ENCODE peak calls at places on chromosomes 6 and 20, in eight cellular contexts. One of them, this sample, is unnamed.

GRCh38 chr6:149236584-149236983 is 80.9 kb upstream of the TAB2 start:
- DNase-seq in stimulated activated CD8-positive, alpha-beta memory T cell treated with anti-CD3 and anti-CD28 coated beads, Interleukin-7, amount 100 ng/mL, for 1 hour: no peak
- DNase-seq in NCI-H1092 treated with DMSO at 0.1 percent for 48 hours: peak
- DNase-seq in endothelial cell: no peak
- DNase-seq in cardiac muscle cell: no peak
- DNase-seq in caudate nucleus: no peak
- DNase-seq in Peyer's patch: no peak
- DNase-seq in anterior cingulate cortex: no peak
- DNase-seq in this sample: no peak

GRCh38 chr20:63835031-63835858 is 4.2 kb upstream of the ZBTB46 start:
- DNase-seq in caudate nucleus: peak
- DNase-seq in NCI-H1092 treated with DMSO at 0.1 percent for 48 hours: peak
- DNase-seq in endothelial cell: peak
- DNase-seq in cardiac muscle cell: peak
- DNase-seq in anterior cingulate cortex: peak
- DNase-seq in stimulated activated CD8-positive, alpha-beta memory T cell treated with anti-CD3 and anti-CD28 coated beads, Interleukin-7, amount 100 ng/mL, for 1 hour: no peak
- DNase-seq in Peyer's patch: peak
- DNase-seq in this sample: peak

GRCh38 chr20:19936801-19937583 is 80.2 kb upstream of the NAA20 start:
- DNase-seq in stimulated activated CD8-positive, alpha-beta memory T cell treated with anti-CD3 and anti-CD28 coated beads, Interleukin-7, amount 100 ng/mL, for 1 hour: no peak
- DNase-seq in cardiac muscle cell: no peak
- DNase-seq in Peyer's patch: no peak
- DNase-seq in caudate nucleus: no peak
- DNase-seq in endothelial cell: peak
- DNase-seq in NCI-H1092 treated with DMSO at 0.1 percent for 48 hours: no peak
- DNase-seq in anterior cingulate cortex: no peak
- DNase-seq in this sample: no peak

GRCh38 chr20:59253325-59253724 is 47.1 kb upstream of the EDN3 start:
- DNase-seq in anterior cingulate cortex: no peak
- DNase-seq in caudate nucleus: no peak
- DNase-seq in NCI-H1092 treated with DMSO at 0.1 percent for 48 hours: no peak
- DNase-seq in endothelial cell: no peak
- DNase-seq in stimulated activated CD8-positive, alpha-beta memory T cell treated with anti-CD3 and anti-CD28 coated beads, Interleukin-7, amount 100 ng/mL, for 1 hour: no peak
- DNase-seq in cardiac muscle cell: no peak
- DNase-seq in Peyer's patch: no peak
- DNase-seq in this sample: no peak

GRCh38 chr20:64069614-64070243 is 6.7 kb downstream of the TCEA2 start:
- DNase-seq in endothelial cell: peak
- DNase-seq in caudate nucleus: no peak
- DNase-seq in cardiac muscle cell: peak
- DNase-seq in anterior cingulate cortex: no peak
- DNase-seq in Peyer's patch: no peak
- DNase-seq in NCI-H1092 treated with DMSO at 0.1 percent for 48 hours: no peak
- DNase-seq in stimulated activated CD8-positive, alpha-beta memory T cell treated with anti-CD3 and anti-CD28 coated beads, Interleukin-7, amount 100 ng/mL, for 1 hour: no peak
- DNase-seq in this sample: no peak

GRCh38 chr6:56424542-56425083 is 177.2 kb upstream of the COL21A1 start:
- DNase-seq in caudate nucleus: no peak
- DNase-seq in anterior cingulate cortex: no peak
- DNase-seq in cardiac muscle cell: peak
- DNase-seq in Peyer's patch: no peak
- DNase-seq in NCI-H1092 treated with DMSO at 0.1 percent for 48 hours: peak
- DNase-seq in endothelial cell: no peak
- DNase-seq in stimulated activated CD8-positive, alpha-beta memory T cell treated with anti-CD3 and anti-CD28 coated beads, Interleukin-7, amount 100 ng/mL, for 1 hour: no peak
- DNase-seq in this sample: no peak

GRCh38 chr20:63738687-63739128 is 868 bp upstream of the SLC2A4RG start:
- DNase-seq in anterior cingulate cortex: no peak
- DNase-seq in NCI-H1092 treated with DMSO at 0.1 percent for 48 hours: peak
- DNase-seq in endothelial cell: peak
- DNase-seq in stimulated activated CD8-positive, alpha-beta memory T cell treated with anti-CD3 and anti-CD28 coated beads, Interleukin-7, amount 100 ng/mL, for 1 hour: no peak
- DNase-seq in cardiac muscle cell: peak
- DNase-seq in caudate nucleus: no peak
- DNase-seq in Peyer's patch: peak
- DNase-seq in this sample: peak

GRCh38 chr6:34317172-34317477 is 68.3 kb upstream of the SMIM29 start:
- DNase-seq in NCI-H1092 treated with DMSO at 0.1 percent for 48 hours: no peak
- DNase-seq in endothelial cell: no peak
- DNase-seq in Peyer's patch: no peak
- DNase-seq in anterior cingulate cortex: no peak
- DNase-seq in stimulated activated CD8-positive, alpha-beta memory T cell treated with anti-CD3 and anti-CD28 coated beads, Interleukin-7, amount 100 ng/mL, for 1 hour: no peak
- DNase-seq in cardiac muscle cell: no peak
- DNase-seq in caudate nucleus: no peak
- DNase-seq in this sample: no peak

GRCh38 chr6:26033942-26034354 is 53.3 kb upstream of the HFE start:
- DNase-seq in stimulated activated CD8-positive, alpha-beta memory T cell treated with anti-CD3 and anti-CD28 coated beads, Interleukin-7, amount 100 ng/mL, for 1 hour: no peak
- DNase-seq in Peyer's patch: no peak
- DNase-seq in caudate nucleus: no peak
- DNase-seq in cardiac muscle cell: no peak
- DNase-seq in endothelial cell: no peak
- DNase-seq in anterior cingulate cortex: peak
- DNase-seq in NCI-H1092 treated with DMSO at 0.1 percent for 48 hours: no peak
- DNase-seq in this sample: no peak

GRCh38 chr20:23152308-23152892 is 66.3 kb upstream of the CD93 start:
- DNase-seq in NCI-H1092 treated with DMSO at 0.1 percent for 48 hours: no peak
- DNase-seq in caudate nucleus: no peak
- DNase-seq in anterior cingulate cortex: no peak
- DNase-seq in endothelial cell: no peak
- DNase-seq in stimulated activated CD8-positive, alpha-beta memory T cell treated with anti-CD3 and anti-CD28 coated beads, Interleukin-7, amount 100 ng/mL, for 1 hour: no peak
- DNase-seq in cardiac muscle cell: peak
- DNase-seq in Peyer's patch: peak
- DNase-seq in this sample: peak

GRCh38 chr20:21139881-21140566 is 14.1 kb downstream of the KIZ start:
- DNase-seq in Peyer's patch: no peak
- DNase-seq in stimulated activated CD8-positive, alpha-beta memory T cell treated with anti-CD3 and anti-CD28 coated beads, Interleukin-7, amount 100 ng/mL, for 1 hour: no peak
- DNase-seq in anterior cingulate cortex: no peak
- DNase-seq in endothelial cell: no peak
- DNase-seq in caudate nucleus: no peak
- DNase-seq in NCI-H1092 treated with DMSO at 0.1 percent for 48 hours: no peak
- DNase-seq in cardiac muscle cell: no peak
- DNase-seq in this sample: no peak

GRCh38 chr6:32068867-32069266 is 30.7 kb downstream of the CYP21A2 start:
- DNase-seq in Peyer's patch: no peak
- DNase-seq in stimulated activated CD8-positive, alpha-beta memory T cell treated with anti-CD3 and anti-CD28 coated beads, Interleukin-7, amount 100 ng/mL, for 1 hour: no peak
- DNase-seq in NCI-H1092 treated with DMSO at 0.1 percent for 48 hours: no peak
- DNase-seq in endothelial cell: no peak
- DNase-seq in caudate nucleus: no peak
- DNase-seq in anterior cingulate cortex: no peak
- DNase-seq in cardiac muscle cell: no peak
- DNase-seq in this sample: no peak

GRCh38 chr20:53795170-53795569 is 201.5 kb upstream of the ZNF217 start:
- DNase-seq in Peyer's patch: no peak
- DNase-seq in anterior cingulate cortex: no peak
- DNase-seq in cardiac muscle cell: no peak
- DNase-seq in caudate nucleus: no peak
- DNase-seq in endothelial cell: no peak
- DNase-seq in stimulated activated CD8-positive, alpha-beta memory T cell treated with anti-CD3 and anti-CD28 coated beads, Interleukin-7, amount 100 ng/mL, for 1 hour: no peak
- DNase-seq in NCI-H1092 treated with DMSO at 0.1 percent for 48 hours: no peak
- DNase-seq in this sample: no peak